ENCODE peak calls at places on chromosomes 13 and 19, in eight cellular contexts. J is ovary, Y is thyroid gland, W is tibial nerve, R is transverse colon, O is stomach, A is IMR-90, P is spleen. B is an unnamed sample.

GRCh38 chr19:30136591-30136990 is 194.6 kb downstream of the URI1 start:
- DNase-seq in P (no peak), Y (no peak), W (no peak), A (no peak), O (no peak), R (no peak), J (no peak), B (no peak)

GRCh38 chr13:46340631-46341111 is 46.4 kb downstream of the RUBCNL start:
- DNase-seq in P (no peak), A (no peak), R (no peak), W (no peak), J (no peak), O (no peak), Y (no peak), B (no peak)

GRCh38 chr19:13033819-13034611 is 38.7 kb downstream of the NFIX start:
- DNase-seq in O (peak; percentile 77), J (peak; percentile 86), R (peak; percentile 88), A (peak; percentile 45), W (no peak), Y (peak; percentile 95), P (no peak), B (peak; percentile 85)

GRCh38 chr13:102312841-102313240 is 89.0 kb downstream of the FGF14 start:
- DNase-seq in A (no peak), J (no peak), R (no peak), Y (no peak), P (no peak), W (no peak), O (no peak), B (no peak)

GRCh38 chr13:79711631-79712030 is 230.7 kb downstream of the NDFIP2 start:
- DNase-seq in J (no peak), P (no peak), Y (no peak), R (no peak), O (no peak), A (no peak), W (no peak), B (no peak)

GRCh38 chr19:4089400-4089908 is 22.8 kb upstream of the ZBTB7A start:
- DNase-seq in P (peak; percentile 91), W (no peak), J (no peak), R (peak; percentile 39), Y (no peak), A (no peak), O (no peak), B (no peak)

GRCh38 chr19:16301999-16302694 is 22.5 kb upstream of the KLF2 start:
- DNase-seq in W (no peak), Y (no peak), O (peak; percentile 70), A (peak; percentile 54), P (no peak), R (no peak), J (no peak), B (no peak)

GRCh38 chr13:84645196-84646071 is 763.2 kb upstream of the SLITRK1 start:
- DNase-seq in W (no peak), P (no peak), A (peak; percentile 71), Y (peak; percentile 13), R (no peak), O (no peak), J (no peak), B (no peak)

GRCh38 chr19:16584825-16585801 is 12.9 kb upstream of the SLC35E1 start:
- DNase-seq in J (no peak), W (no peak), P (no peak), R (no peak), Y (no peak), O (no peak), A (no peak), B (no peak)

GRCh38 chr13:98658131-98658530 is 81.2 kb upstream of the STK24 start:
- DNase-seq in O (no peak), R (peak; percentile 49), W (no peak), A (no peak), Y (peak; percentile 37), J (no peak), P (no peak), B (no peak)

GRCh38 chr19:47371269-47371668 is 22.2 kb downstream of the DHX34 start:
- DNase-seq in A (no peak), R (no peak), P (peak; percentile 74), O (no peak), J (no peak), Y (no peak), W (no peak), B (no peak)

GRCh38 chr13:52600666-52601065 is 41.6 kb upstream of the HNRNPA1L2 start:
- DNase-seq in J (no peak), Y (no peak), A (no peak), W (no peak), R (no peak), O (no peak), P (no peak), B (no peak)

GRCh38 chr13:43596924-43597598 is 189.7 kb downstream of the ENOX1 start:
- DNase-seq in P (no peak), Y (no peak), R (no peak), J (no peak), O (no peak), A (no peak), W (no peak), B (no peak)

GRCh38 chr19:1355974-1356865 is 27.5 kb upstream of the NDUFS7 start:
- DNase-seq in A (peak; percentile 30), W (no peak), O (no peak), R (peak; percentile 43), Y (peak; percentile 32), P (no peak), J (peak; percentile 26), B (no peak)
- H3K4me3 ChIP-seq in A (peak overlapping the region; percentile 80), W (peak overlapping the region; percentile 57), O (peak overlapping the region; percentile 86), R (peak overlapping the region; percentile 93), Y (peak overlapping the region; percentile 81), P (peak overlapping the region; percentile 92), J (peak overlapping the region; percentile 92), B (no peak overlapping the region)

DNA sequence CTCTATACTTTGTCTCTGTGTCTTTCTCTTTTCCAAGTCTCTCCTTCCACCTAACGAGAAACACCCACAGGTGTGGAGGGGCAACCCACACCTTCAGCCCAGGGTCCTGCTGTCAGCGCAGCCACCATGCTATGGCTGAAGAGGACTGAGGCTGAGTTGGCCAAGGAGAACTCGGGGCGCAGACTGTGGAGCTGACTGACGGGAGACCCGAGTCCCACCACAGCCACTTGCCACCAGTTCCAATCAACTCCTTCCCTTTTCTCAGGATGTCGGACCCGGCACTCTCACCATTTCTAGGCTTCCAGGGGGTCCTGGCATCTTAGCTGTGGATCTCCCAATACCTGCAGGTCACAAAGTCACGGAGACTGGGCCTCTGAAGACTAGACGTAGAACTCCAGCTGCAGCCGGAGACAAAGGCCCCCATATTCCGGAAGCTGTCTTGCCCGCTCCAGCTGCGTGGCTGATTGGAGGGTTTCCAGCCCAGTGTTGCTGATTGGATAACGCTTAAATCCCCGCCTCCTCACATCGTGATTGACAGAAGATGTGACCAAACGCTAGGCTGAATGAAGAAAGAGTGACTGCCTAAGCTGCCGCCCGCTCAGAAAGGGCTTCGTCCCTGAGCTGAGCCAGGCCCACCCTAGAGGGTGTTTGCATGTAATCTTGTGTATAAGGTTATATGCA is 63.6 kb downstream of the ZNF429 start:
- DNase-seq in W (peak; percentile 87), Y (peak; percentile 91), P (no peak), O (peak; percentile 83), J (peak; percentile 96), A (peak; percentile 94), R (peak; percentile 81), B (peak; percentile 94)
- H3K9me3 ChIP-seq in W (peaks cover 49% of the 10 kb centered on the region), Y (no peaks in the 10 kb centered on the region), P (peaks cover 51% of the 10 kb centered on the region), O (no peaks in the 10 kb centered on the region), J (no peaks in the 10 kb centered on the region), A (peaks cover 17% of the 10 kb centered on the region), R (peaks cover 34% of the 10 kb centered on the region), B (no peaks in the 10 kb centered on the region)

GRCh38 chr19:11267316-11268085 is 5.2 kb upstream of the DOCK6 start:
- DNase-seq in R (no peak), P (no peak), A (no peak), Y (no peak), J (no peak), W (no peak), O (no peak), B (no peak)
- TF ChIP-seq POLR2A in R (no peak), P (no peak), A (no peak), Y (no peak), J (no peak), W (no peak), O (no peak), B (no peak)

DNA sequence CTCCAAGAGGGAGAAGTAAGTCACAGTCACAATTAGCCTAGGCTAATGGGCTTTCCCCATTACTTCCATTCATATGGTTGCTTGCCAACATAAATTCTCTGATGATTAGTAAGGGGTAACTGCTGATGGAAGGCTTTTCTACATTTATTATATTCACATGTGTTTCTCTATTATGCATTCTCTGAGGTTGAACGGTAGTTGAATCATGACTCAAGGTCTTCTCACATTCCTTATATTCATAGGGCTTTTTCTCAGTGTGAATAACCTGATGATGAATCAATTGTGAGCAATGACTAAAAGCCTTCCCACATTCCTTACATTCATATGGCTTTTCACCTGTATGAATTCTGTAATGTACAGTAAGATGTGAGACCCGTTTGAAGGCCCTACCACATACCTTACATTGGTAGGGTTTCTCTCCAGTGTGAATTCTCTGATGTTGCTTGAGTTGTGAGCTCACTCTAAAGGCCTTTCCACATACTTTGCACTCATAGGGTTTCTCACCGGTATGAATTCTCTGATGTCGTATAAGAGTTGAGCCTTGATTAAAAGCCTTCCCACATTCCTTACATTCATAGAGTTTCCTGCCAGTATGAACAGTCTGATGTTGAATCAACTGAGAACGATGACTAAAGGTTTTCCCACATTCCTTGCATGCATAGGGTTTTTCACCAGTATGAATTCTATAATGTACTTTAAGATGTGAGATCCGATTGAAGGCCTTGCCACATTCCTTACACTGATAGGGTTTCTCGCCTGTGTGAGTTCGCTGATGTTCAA is 9.3 kb downstream of the ZNF582 start:
- DNase-seq in Y (no peak), A (peak; percentile 22), P (no peak), R (no peak), J (no peak), W (no peak), O (no peak), B (no peak)
- H3K4me3 ChIP-seq in Y (no peak overlapping the region), A (no peak overlapping the region), P (no peak overlapping the region), R (no peak overlapping the region), J (no peak overlapping the region), W (no peak overlapping the region), O (no peak overlapping the region), B (no peak overlapping the region)

GRCh38 chr19:7450243-7451223 is 38.3 kb downstream of the PEX11G start:
- DNase-seq in W (no peak), J (no peak), R (no peak), Y (no peak), P (no peak), A (peak; percentile 63), O (no peak), B (no peak)
- H3K9me3 ChIP-seq in W (peaks cover 13% of the 10 kb centered on the region), J (no peaks in the 10 kb centered on the region), R (no peaks in the 10 kb centered on the region), Y (no peaks in the 10 kb centered on the region), P (no peaks in the 10 kb centered on the region), A (peaks cover 12% of the 10 kb centered on the region), O (no peaks in the 10 kb centered on the region), B (no peaks in the 10 kb centered on the region)

DNA sequence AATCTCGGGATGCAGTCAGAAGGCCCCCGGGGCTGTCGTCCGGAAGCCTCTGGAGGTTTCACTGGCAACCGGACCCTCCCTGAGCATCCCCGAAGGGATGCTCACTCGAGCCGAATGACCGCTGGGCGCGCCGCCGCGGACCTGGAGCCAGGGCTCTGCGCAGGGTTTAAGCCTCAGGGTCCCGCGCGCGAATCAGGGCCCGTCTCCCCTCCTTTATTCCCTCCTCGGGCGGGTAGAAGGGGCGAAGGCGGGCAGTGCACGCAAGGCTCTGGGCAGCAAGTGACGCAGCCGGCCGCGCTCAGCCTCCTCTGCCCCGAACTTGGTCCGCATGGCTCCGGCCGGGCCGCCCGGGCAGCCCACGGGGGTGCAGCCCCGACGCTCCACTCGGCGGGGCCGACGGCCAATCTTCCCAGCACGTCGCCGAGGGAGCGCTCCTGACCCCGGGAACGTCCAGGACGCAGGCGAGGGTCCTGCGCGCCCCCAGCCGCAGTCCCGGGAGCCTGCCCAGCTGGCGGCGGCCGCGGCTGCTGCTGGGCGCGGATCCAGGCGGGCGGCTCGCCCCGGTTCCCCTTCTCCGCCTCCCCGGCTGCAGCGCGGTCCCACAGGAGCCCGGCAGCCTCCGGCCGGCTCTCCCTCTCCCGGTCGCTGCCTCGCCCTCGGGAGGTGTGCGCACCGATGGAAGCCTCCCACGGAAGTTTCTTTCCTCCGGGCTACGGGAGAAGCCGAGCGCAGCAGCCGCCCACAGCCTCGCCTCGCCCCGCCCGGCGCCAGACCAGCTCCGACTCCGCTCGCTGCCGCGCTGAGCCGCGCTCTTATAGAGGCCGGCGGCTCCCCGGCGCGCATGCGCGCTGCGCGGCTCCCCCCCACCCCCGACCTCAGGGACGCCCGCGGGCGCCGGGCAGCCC is at the start of gene SHISA2:
- DNase-seq in J (no peak), P (no peak), O (peak; percentile 45), R (no peak), Y (peak; percentile 37), A (peak; percentile 31), W (no peak), B (peak; percentile 10)
- TF ChIP-seq POLR2A in J (no peak), P (no peak), O (no peak), R (peak; percentile 15), Y (peak; percentile 99), A (no peak), W (peak; percentile 69), B (no peak)